ENCODE peak calls at places on chromosomes 6 and 20, in ten cellular contexts. One of them, this sample, is unnamed.

GRCh38 chr6:43943099-43943766 is 173.2 kb downstream of the VEGFA start:
- DNase-seq in spleen: peak; percentile 44
- DNase-seq in stomach: no peak
- DNase-seq in upper lobe of left lung: no peak
- DNase-seq in HL-60: no peak
- DNase-seq in GM12878: no peak
- DNase-seq in endothelial cell of umbilical vein: no peak
- DNase-seq in SK-N-SH: no peak
- DNase-seq in prostate gland: no peak
- DNase-seq in breast epithelium: no peak
- DNase-seq in this sample: no peak

GRCh38 chr6:30480536-30481156 is 8.7 kb upstream of the HLA-E start:
- DNase-seq in stomach: no peak
- DNase-seq in spleen: no peak
- DNase-seq in GM12878: no peak
- DNase-seq in upper lobe of left lung: no peak
- DNase-seq in endothelial cell of umbilical vein: no peak
- DNase-seq in prostate gland: no peak
- DNase-seq in SK-N-SH: no peak
- DNase-seq in breast epithelium: no peak
- DNase-seq in HL-60: no peak
- DNase-seq in this sample: no peak

GRCh38 chr20:53839423-53840176 is 230.8 kb downstream of the BCAS1 start:
- DNase-seq in SK-N-SH: no peak
- DNase-seq in breast epithelium: peak; percentile 39
- DNase-seq in HL-60: peak; percentile 80
- DNase-seq in endothelial cell of umbilical vein: no peak
- DNase-seq in GM12878: peak; percentile 96
- DNase-seq in spleen: peak; percentile 92
- DNase-seq in stomach: peak; percentile 52
- DNase-seq in prostate gland: no peak
- DNase-seq in upper lobe of left lung: peak; percentile 20
- DNase-seq in this sample: no peak

GRCh38 chr6:56806368-56806767 is 148.5 kb upstream of the BEND6 start:
- DNase-seq in GM12878: no peak
- DNase-seq in breast epithelium: no peak
- DNase-seq in endothelial cell of umbilical vein: no peak
- DNase-seq in HL-60: no peak
- DNase-seq in upper lobe of left lung: no peak
- DNase-seq in stomach: no peak
- DNase-seq in prostate gland: no peak
- DNase-seq in spleen: no peak
- DNase-seq in SK-N-SH: no peak
- DNase-seq in this sample: no peak

GRCh38 chr6:37011656-37012378 is 6.4 kb downstream of the FGD2 start:
- DNase-seq in HL-60: no peak
- DNase-seq in endothelial cell of umbilical vein: no peak
- DNase-seq in stomach: no peak
- DNase-seq in breast epithelium: no peak
- DNase-seq in spleen: no peak
- DNase-seq in SK-N-SH: no peak
- DNase-seq in prostate gland: no peak
- DNase-seq in upper lobe of left lung: no peak
- DNase-seq in GM12878: no peak
- DNase-seq in this sample: no peak

GRCh38 chr6:84356907-84357306 is 129.5 kb upstream of the CEP162 start:
- DNase-seq in GM12878: no peak
- DNase-seq in prostate gland: no peak
- DNase-seq in spleen: no peak
- DNase-seq in endothelial cell of umbilical vein: no peak
- DNase-seq in breast epithelium: no peak
- DNase-seq in upper lobe of left lung: no peak
- DNase-seq in HL-60: no peak
- DNase-seq in SK-N-SH: peak; percentile 5
- DNase-seq in stomach: no peak
- DNase-seq in this sample: no peak

GRCh38 chr6:158793432-158793831 is 25.7 kb downstream of the EZR start:
- DNase-seq in endothelial cell of umbilical vein: peak; percentile 37
- DNase-seq in breast epithelium: no peak
- DNase-seq in GM12878: no peak
- DNase-seq in HL-60: no peak
- DNase-seq in prostate gland: no peak
- DNase-seq in stomach: peak; percentile 19
- DNase-seq in SK-N-SH: peak; percentile 37
- DNase-seq in spleen: no peak
- DNase-seq in upper lobe of left lung: no peak
- DNase-seq in this sample: no peak

GRCh38 chr20:46985241-46985640 is 90.6 kb downstream of the EYA2 start:
- DNase-seq in GM12878: no peak
- DNase-seq in upper lobe of left lung: no peak
- DNase-seq in HL-60: no peak
- DNase-seq in SK-N-SH: no peak
- DNase-seq in stomach: no peak
- DNase-seq in breast epithelium: no peak
- DNase-seq in endothelial cell of umbilical vein: no peak
- DNase-seq in prostate gland: no peak
- DNase-seq in spleen: no peak
- DNase-seq in this sample: no peak

GRCh38 chr20:50611128-50611810 is 80.1 kb downstream of the RIPOR3 start:
- DNase-seq in spleen: no peak
- DNase-seq in prostate gland: no peak
- DNase-seq in stomach: no peak
- DNase-seq in endothelial cell of umbilical vein: no peak
- DNase-seq in breast epithelium: no peak
- DNase-seq in HL-60: no peak
- DNase-seq in upper lobe of left lung: no peak
- DNase-seq in GM12878: no peak
- DNase-seq in SK-N-SH: no peak
- DNase-seq in this sample: no peak

DNA sequence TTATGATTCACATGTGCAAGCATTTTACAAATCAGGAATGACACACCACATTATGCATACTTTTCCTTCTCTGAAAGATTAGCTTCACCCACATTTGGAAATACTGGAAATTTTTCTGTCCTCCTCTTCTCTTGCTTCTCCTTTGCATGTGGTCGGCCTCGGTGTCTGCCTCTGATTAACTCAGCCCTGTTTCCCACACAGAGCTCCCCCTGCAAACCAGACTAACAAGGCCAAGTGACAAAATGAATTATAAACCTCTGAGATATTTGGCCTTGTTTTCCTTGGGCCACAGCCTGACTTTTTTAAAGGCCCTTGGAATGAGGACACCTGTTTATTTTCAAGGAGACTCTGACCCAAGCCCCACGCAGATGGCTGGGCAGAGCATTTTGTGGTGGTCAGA is 9.0 kb upstream of the CCN6 start:
- DNase-seq in SK-N-SH: no peak
- DNase-seq in spleen: no peak
- DNase-seq in breast epithelium: no peak
- DNase-seq in HL-60: no peak
- DNase-seq in prostate gland: no peak
- DNase-seq in GM12878: no peak
- DNase-seq in endothelial cell of umbilical vein: no peak
- DNase-seq in stomach: no peak
- DNase-seq in upper lobe of left lung: no peak
- DNase-seq in this sample: no peak
- TF ChIP-seq POLR2AphosphoS5 in SK-N-SH: no peak
- TF ChIP-seq POLR2AphosphoS5 in spleen: no peak
- TF ChIP-seq POLR2AphosphoS5 in breast epithelium: no peak
- TF ChIP-seq POLR2AphosphoS5 in HL-60: no peak
- TF ChIP-seq POLR2AphosphoS5 in prostate gland: no peak
- TF ChIP-seq POLR2AphosphoS5 in GM12878: no peak
- TF ChIP-seq POLR2AphosphoS5 in endothelial cell of umbilical vein: no peak
- TF ChIP-seq POLR2AphosphoS5 in stomach: peak; percentile 41
- TF ChIP-seq POLR2AphosphoS5 in upper lobe of left lung: no peak
- TF ChIP-seq POLR2AphosphoS5 in this sample: no peak

DNA sequence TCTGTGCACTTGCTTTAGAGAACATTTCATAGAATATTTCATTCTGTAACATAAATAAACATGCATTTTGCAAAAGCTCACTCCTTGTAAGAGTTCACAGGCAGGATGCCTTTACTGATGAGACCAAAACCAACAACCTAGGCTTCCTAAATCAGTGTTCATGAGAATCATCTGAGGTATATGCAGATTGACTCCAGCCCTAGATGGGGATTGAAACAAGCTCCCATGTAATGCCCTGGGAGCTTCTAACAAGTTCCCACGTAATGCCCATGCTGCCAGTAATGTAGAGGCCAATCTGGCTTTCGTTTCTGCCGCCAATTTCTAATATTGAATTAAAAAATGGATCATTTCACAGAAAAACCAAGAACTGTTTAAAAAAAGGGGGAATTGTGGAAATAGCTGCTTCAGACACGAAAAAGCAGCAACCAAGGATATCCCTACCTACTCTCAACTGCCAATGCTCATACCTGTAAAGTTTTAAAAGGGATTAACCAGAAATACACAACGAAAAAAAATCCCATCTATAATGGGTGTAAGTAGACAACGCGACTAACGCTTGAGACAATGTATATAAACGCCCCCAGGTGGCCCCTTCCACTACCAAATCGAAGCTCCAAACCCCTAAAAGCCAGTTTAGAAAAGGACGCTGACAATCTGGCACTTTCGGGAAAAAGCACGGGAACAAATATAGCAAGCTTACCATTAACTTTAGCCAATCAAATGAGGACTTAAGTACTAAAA is 94.7 kb upstream of the BTN3A2 start:
- DNase-seq in SK-N-SH: no peak
- DNase-seq in GM12878: no peak
- DNase-seq in HL-60: no peak
- DNase-seq in upper lobe of left lung: no peak
- DNase-seq in prostate gland: no peak
- DNase-seq in breast epithelium: no peak
- DNase-seq in spleen: no peak
- DNase-seq in endothelial cell of umbilical vein: no peak
- DNase-seq in stomach: no peak
- DNase-seq in this sample: no peak
- TF ChIP-seq CTCF in SK-N-SH: peak; percentile 27
- TF ChIP-seq CTCF in GM12878: peak; percentile 36
- TF ChIP-seq CTCF in HL-60: no peak
- TF ChIP-seq CTCF in upper lobe of left lung: no peak
- TF ChIP-seq CTCF in prostate gland: no peak
- TF ChIP-seq CTCF in breast epithelium: no peak
- TF ChIP-seq CTCF in spleen: no peak
- TF ChIP-seq CTCF in endothelial cell of umbilical vein: peak; percentile 2
- TF ChIP-seq CTCF in stomach: no peak
- TF ChIP-seq CTCF in this sample: no peak

GRCh38 chr6:87904041-87904440 is 143.6 kb upstream of the SPACA1 start:
- DNase-seq in GM12878: no peak
- DNase-seq in HL-60: no peak
- DNase-seq in breast epithelium: no peak
- DNase-seq in stomach: no peak
- DNase-seq in endothelial cell of umbilical vein: no peak
- DNase-seq in SK-N-SH: no peak
- DNase-seq in spleen: no peak
- DNase-seq in prostate gland: no peak
- DNase-seq in upper lobe of left lung: no peak
- DNase-seq in this sample: no peak
- TF ChIP-seq POLR2AphosphoS5 in GM12878: no peak
- TF ChIP-seq POLR2AphosphoS5 in HL-60: no peak
- TF ChIP-seq POLR2AphosphoS5 in breast epithelium: no peak
- TF ChIP-seq POLR2AphosphoS5 in stomach: no peak
- TF ChIP-seq POLR2AphosphoS5 in endothelial cell of umbilical vein: no peak
- TF ChIP-seq POLR2AphosphoS5 in SK-N-SH: no peak
- TF ChIP-seq POLR2AphosphoS5 in spleen: no peak
- TF ChIP-seq POLR2AphosphoS5 in prostate gland: no peak
- TF ChIP-seq POLR2AphosphoS5 in upper lobe of left lung: no peak
- TF ChIP-seq POLR2AphosphoS5 in this sample: no peak

DNA sequence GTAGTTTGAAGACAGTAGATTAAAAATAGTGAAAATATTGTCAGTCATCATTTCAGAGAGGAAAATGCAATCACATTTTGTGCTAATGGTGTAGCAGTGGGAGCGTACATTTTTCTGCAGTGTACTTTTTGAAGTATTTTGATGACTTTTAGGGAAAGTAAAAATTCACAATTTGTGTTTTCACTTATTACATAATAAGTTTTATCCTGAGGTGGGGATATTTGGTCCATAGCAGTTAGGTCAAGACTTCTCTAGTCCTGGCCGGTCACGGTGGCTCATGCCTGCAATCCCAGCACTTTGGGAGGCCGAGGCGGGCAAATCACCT is 122.3 kb downstream of the SASH1 start:
- DNase-seq in spleen: no peak
- DNase-seq in breast epithelium: no peak
- DNase-seq in prostate gland: no peak
- DNase-seq in GM12878: no peak
- DNase-seq in HL-60: no peak
- DNase-seq in upper lobe of left lung: no peak
- DNase-seq in endothelial cell of umbilical vein: no peak
- DNase-seq in SK-N-SH: no peak
- DNase-seq in stomach: no peak
- DNase-seq in this sample: no peak
- TF ChIP-seq CTCF in spleen: peak; percentile 43
- TF ChIP-seq CTCF in breast epithelium: no peak
- TF ChIP-seq CTCF in prostate gland: no peak
- TF ChIP-seq CTCF in GM12878: no peak
- TF ChIP-seq CTCF in HL-60: no peak
- TF ChIP-seq CTCF in upper lobe of left lung: no peak
- TF ChIP-seq CTCF in endothelial cell of umbilical vein: no peak
- TF ChIP-seq CTCF in SK-N-SH: no peak
- TF ChIP-seq CTCF in stomach: no peak
- TF ChIP-seq CTCF in this sample: no peak

GRCh38 chr6:24494726-24495515 is at the start of gene ALDH5A1:
- DNase-seq in SK-N-SH: peak; percentile 88
- DNase-seq in spleen: peak; percentile 95
- DNase-seq in stomach: peak; percentile 72
- DNase-seq in endothelial cell of umbilical vein: peak; percentile 50
- DNase-seq in prostate gland: peak; percentile 61
- DNase-seq in breast epithelium: peak; percentile 37
- DNase-seq in upper lobe of left lung: peak; percentile 95
- DNase-seq in GM12878: no peak
- DNase-seq in HL-60: peak; percentile 34
- DNase-seq in this sample: no peak
- TF ChIP-seq POLR2AphosphoS5 in SK-N-SH: no peak
- TF ChIP-seq POLR2AphosphoS5 in spleen: peak; percentile 80
- TF ChIP-seq POLR2AphosphoS5 in stomach: no peak
- TF ChIP-seq POLR2AphosphoS5 in endothelial cell of umbilical vein: no peak
- TF ChIP-seq POLR2AphosphoS5 in prostate gland: no peak
- TF ChIP-seq POLR2AphosphoS5 in breast epithelium: no peak
- TF ChIP-seq POLR2AphosphoS5 in upper lobe of left lung: no peak
- TF ChIP-seq POLR2AphosphoS5 in GM12878: no peak
- TF ChIP-seq POLR2AphosphoS5 in HL-60: no peak
- TF ChIP-seq POLR2AphosphoS5 in this sample: no peak

DNA sequence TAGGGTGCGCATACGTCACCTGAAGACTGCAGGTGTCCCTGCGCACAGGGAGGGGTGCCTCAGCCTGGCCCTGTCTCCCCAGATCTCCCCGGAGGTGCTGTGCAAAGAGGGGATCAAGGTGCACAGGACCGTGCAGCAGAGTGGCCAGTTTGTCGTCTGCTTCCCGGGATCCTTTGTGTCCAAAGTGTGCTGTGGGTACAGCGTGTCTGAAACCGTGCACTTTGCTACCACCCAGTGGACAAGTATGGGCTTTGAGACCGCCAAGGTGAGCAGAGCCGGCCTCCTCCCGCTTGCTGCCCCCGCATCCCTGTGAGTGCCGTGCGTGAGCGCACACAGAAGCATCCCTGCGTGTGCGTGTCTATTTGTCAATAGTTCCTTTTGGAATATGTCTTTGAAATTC is 150.7 kb downstream of the DTNBP1 start:
- DNase-seq in HL-60: no peak
- DNase-seq in breast epithelium: no peak
- DNase-seq in SK-N-SH: peak; percentile 72
- DNase-seq in endothelial cell of umbilical vein: no peak
- DNase-seq in spleen: peak; percentile 58
- DNase-seq in stomach: no peak
- DNase-seq in prostate gland: no peak
- DNase-seq in GM12878: no peak
- DNase-seq in upper lobe of left lung: no peak
- DNase-seq in this sample: no peak
- TF ChIP-seq CTCF in HL-60: no peak
- TF ChIP-seq CTCF in breast epithelium: no peak
- TF ChIP-seq CTCF in SK-N-SH: peak; percentile 30
- TF ChIP-seq CTCF in endothelial cell of umbilical vein: peak; percentile 1
- TF ChIP-seq CTCF in spleen: no peak
- TF ChIP-seq CTCF in stomach: no peak
- TF ChIP-seq CTCF in prostate gland: no peak
- TF ChIP-seq CTCF in GM12878: no peak
- TF ChIP-seq CTCF in upper lobe of left lung: no peak
- TF ChIP-seq CTCF in this sample: no peak

This sample was measured in vagina.